ENCODE peak calls at places on chromosomes 16 and 17, in ten cellular contexts. J, T, F, L, M, U, D, R, O and C are unnamed samples.

GRCh38 chr16:65570261-65570660 is 448.4 kb upstream of the CDH11 start:
- DNase-seq in J (no peak), T (no peak), F (no peak), L (no peak), M (no peak), U (no peak), D (peak), R (no peak), O (no peak), C (no peak)

GRCh38 chr17:38338053-38338452 is 5.7 kb downstream of the GPR179 start:
- DNase-seq in J (no peak), T (no peak), F (no peak), L (no peak), M (no peak), U (no peak), D (no peak), R (no peak), O (no peak), C (no peak)

GRCh38 chr16:88993006-88993787 is 16.2 kb upstream of the CBFA2T3 start:
- DNase-seq in J (no peak), T (no peak), F (no peak), L (no peak), M (no peak), U (no peak), D (no peak), R (peak), O (no peak), C (no peak)

GRCh38 chr17:50350733-50351132 is 4.8 kb downstream of the XYLT2 start:
- DNase-seq in J (no peak), T (no peak), F (no peak), L (no peak), M (no peak), U (no peak), D (no peak), R (no peak), O (peak), C (peak)

GRCh38 chr16:10608687-10609409 is 28.4 kb upstream of the EMP2 start:
- DNase-seq in J (no peak), T (no peak), F (no peak), L (no peak), M (no peak), U (no peak), D (peak), R (no peak), O (no peak), C (no peak)

GRCh38 chr17:3723556-3724372 is at the start of gene HASPIN:
- DNase-seq in J (peak), T (peak), F (peak), L (peak), M (peak), U (peak), D (peak), R (peak), O (peak), C (peak)

GRCh38 chr17:77501101-77501566 is 360.4 kb downstream of the SEC14L1 start:
- DNase-seq in J (no peak), T (peak), F (peak), L (no peak), M (no peak), U (no peak), D (no peak), R (peak), O (peak), C (no peak)

GRCh38 chr17:4020096-4020495 is 55.9 kb upstream of the ATP2A3 start:
- DNase-seq in J (no peak), T (no peak), F (no peak), L (no peak), M (no peak), U (no peak), D (no peak), R (no peak), O (no peak), C (no peak)

GRCh38 chr16:6081320-6081976 is 983.9 kb upstream of the EEF2KMT start:
- DNase-seq in J (peak), T (peak), F (peak), L (no peak), M (no peak), U (no peak), D (no peak), R (peak), O (no peak), C (no peak)

GRCh38 chr17:7997186-7997585 is 5.2 kb upstream of the GUCY2D start:
- DNase-seq in J (no peak), T (peak), F (peak), L (no peak), M (no peak), U (peak), D (no peak), R (peak), O (peak), C (no peak)

GRCh38 chr17:65287040-65287439 is 149.9 kb downstream of the RGS9 start:
- DNase-seq in J (no peak), T (no peak), F (no peak), L (no peak), M (no peak), U (no peak), D (no peak), R (no peak), O (no peak), C (no peak)

GRCh38 chr16:46857261-46857962 is 26.4 kb upstream of the C16orf87 start:
- DNase-seq in J (no peak), T (peak), F (peak), L (no peak), M (peak), U (peak), D (peak), R (peak), O (no peak), C (no peak)

GRCh38 chr16:81556715-81557284 is 112.2 kb downstream of the CMIP start:
- DNase-seq in J (no peak), T (no peak), F (no peak), L (peak), M (no peak), U (no peak), D (peak), R (no peak), O (no peak), C (no peak)

GRCh38 chr16:65178151-65178550 is 56.3 kb upstream of the CDH11 start:
- DNase-seq in J (no peak), T (no peak), F (no peak), L (no peak), M (no peak), U (no peak), D (peak), R (no peak), O (no peak), C (no peak)

GRCh38 chr17:21249086-21249795 is 4.0 kb downstream of the NATD1 start:
- DNase-seq in J (no peak), T (no peak), F (no peak), L (no peak), M (no peak), U (no peak), D (no peak), R (no peak), O (no peak), C (no peak)

GRCh38 chr16:73879621-73880020 is 417.0 kb upstream of the PSMD7 start:
- DNase-seq in J (no peak), T (no peak), F (no peak), L (no peak), M (no peak), U (no peak), D (no peak), R (no peak), O (no peak), C (no peak)

GRCh38 chr17:57369509-57369945 is 113.2 kb downstream of the MSI2 start:
- DNase-seq in J (no peak), T (no peak), F (peak), L (no peak), M (peak), U (no peak), D (no peak), R (no peak), O (no peak), C (no peak)

GRCh38 chr17:75876190-75876937 is 2.0 kb downstream of the TRIM47 start:
- DNase-seq in J (no peak), T (peak), F (peak), L (peak), M (no peak), U (peak), D (no peak), R (peak), O (peak), C (peak)

GRCh38 chr16:27322858-27323780 is 9.3 kb downstream of the IL4R start:
- DNase-seq in J (no peak), T (no peak), F (no peak), L (peak), M (no peak), U (no peak), D (no peak), R (no peak), O (peak), C (no peak)

GRCh38 chr16:27624154-27625049 is 74.5 kb downstream of the KATNIP start:
- DNase-seq in J (no peak), T (no peak), F (no peak), L (no peak), M (no peak), U (no peak), D (no peak), R (no peak), O (no peak), C (no peak)

GRCh38 chr16:71885261-71885650 is 1.3 kb upstream of the ZNF821 start:
- DNase-seq in J (no peak), T (no peak), F (no peak), L (peak), M (no peak), U (no peak), D (no peak), R (no peak), O (no peak), C (no peak)

GRCh38 chr16:70529051-70529777 is 5.6 kb downstream of the SF3B3 start:
- DNase-seq in J (no peak), T (peak), F (no peak), L (no peak), M (no peak), U (peak), D (peak), R (no peak), O (no peak), C (no peak)

GRCh38 chr17:17189559-17189958 is 16.6 kb downstream of the PLD6 start:
- DNase-seq in J (no peak), T (no peak), F (no peak), L (no peak), M (no peak), U (no peak), D (no peak), R (no peak), O (no peak), C (no peak)

GRCh38 chr17:61323696-61324539 is 75.7 kb upstream of the TBX2 start:
- DNase-seq in J (no peak), T (no peak), F (no peak), L (no peak), M (no peak), U (no peak), D (no peak), R (no peak), O (no peak), C (no peak)

GRCh38 chr17:2776589-2777241 is 19.5 kb upstream of the RAP1GAP2 start:
- DNase-seq in J (peak), T (no peak), F (peak), L (no peak), M (no peak), U (no peak), D (no peak), R (peak), O (no peak), C (no peak)

GRCh38 chr17:37218849-37219248 is 156.9 kb upstream of the C17orf78 start:
- DNase-seq in J (no peak), T (no peak), F (no peak), L (no peak), M (no peak), U (no peak), D (no peak), R (no peak), O (no peak), C (no peak)

GRCh38 chr17:37219876-37220608 is 155.7 kb upstream of the C17orf78 start:
- DNase-seq in J (no peak), T (no peak), F (no peak), L (no peak), M (no peak), U (no peak), D (no peak), R (peak), O (no peak), C (no peak)

GRCh38 chr17:37221865-37222264 is 153.9 kb upstream of the C17orf78 start:
- DNase-seq in J (no peak), T (no peak), F (no peak), L (no peak), M (no peak), U (no peak), D (no peak), R (no peak), O (no peak), C (no peak)

GRCh38 chr17:37225458-37225857 is 150.3 kb upstream of the C17orf78 start:
- DNase-seq in J (no peak), T (no peak), F (no peak), L (no peak), M (no peak), U (no peak), D (no peak), R (peak), O (no peak), C (no peak)

GRCh38 chr17:37220609-37220953 is 155.2 kb upstream of the C17orf78 start:
- DNase-seq in J (no peak), T (peak), F (peak), L (no peak), M (no peak), U (peak), D (peak), R (peak), O (no peak), C (peak)
- TF ChIP-seq CTCF in J (peak), T (peak), F (no peak), L (no peak), M (peak), U (peak), D (peak), R (peak), O (no peak), C (peak)

GRCh38 chr16:3120435-3120834 is 8.0 kb downstream of the ZNF205 start:
- DNase-seq in J (no peak), T (no peak), F (no peak), L (no peak), M (no peak), U (no peak), D (no peak), R (no peak), O (no peak), C (no peak)

GRCh38 chr16:3127745-3128144 is 7.1 kb upstream of the ZNF213 start:
- DNase-seq in J (no peak), T (no peak), F (no peak), L (no peak), M (no peak), U (no peak), D (no peak), R (peak), O (no peak), C (no peak)

GRCh38 chr16:3121843-3122467 is 9.6 kb downstream of the ZNF205 start:
- DNase-seq in J (no peak), T (no peak), F (no peak), L (no peak), M (no peak), U (no peak), D (no peak), R (no peak), O (no peak), C (no peak)

GRCh38 chr16:3122926-3123570 is 10.7 kb downstream of the ZNF205 start:
- DNase-seq in J (no peak), T (no peak), F (no peak), L (no peak), M (no peak), U (no peak), D (no peak), R (no peak), O (no peak), C (no peak)

DNA sequence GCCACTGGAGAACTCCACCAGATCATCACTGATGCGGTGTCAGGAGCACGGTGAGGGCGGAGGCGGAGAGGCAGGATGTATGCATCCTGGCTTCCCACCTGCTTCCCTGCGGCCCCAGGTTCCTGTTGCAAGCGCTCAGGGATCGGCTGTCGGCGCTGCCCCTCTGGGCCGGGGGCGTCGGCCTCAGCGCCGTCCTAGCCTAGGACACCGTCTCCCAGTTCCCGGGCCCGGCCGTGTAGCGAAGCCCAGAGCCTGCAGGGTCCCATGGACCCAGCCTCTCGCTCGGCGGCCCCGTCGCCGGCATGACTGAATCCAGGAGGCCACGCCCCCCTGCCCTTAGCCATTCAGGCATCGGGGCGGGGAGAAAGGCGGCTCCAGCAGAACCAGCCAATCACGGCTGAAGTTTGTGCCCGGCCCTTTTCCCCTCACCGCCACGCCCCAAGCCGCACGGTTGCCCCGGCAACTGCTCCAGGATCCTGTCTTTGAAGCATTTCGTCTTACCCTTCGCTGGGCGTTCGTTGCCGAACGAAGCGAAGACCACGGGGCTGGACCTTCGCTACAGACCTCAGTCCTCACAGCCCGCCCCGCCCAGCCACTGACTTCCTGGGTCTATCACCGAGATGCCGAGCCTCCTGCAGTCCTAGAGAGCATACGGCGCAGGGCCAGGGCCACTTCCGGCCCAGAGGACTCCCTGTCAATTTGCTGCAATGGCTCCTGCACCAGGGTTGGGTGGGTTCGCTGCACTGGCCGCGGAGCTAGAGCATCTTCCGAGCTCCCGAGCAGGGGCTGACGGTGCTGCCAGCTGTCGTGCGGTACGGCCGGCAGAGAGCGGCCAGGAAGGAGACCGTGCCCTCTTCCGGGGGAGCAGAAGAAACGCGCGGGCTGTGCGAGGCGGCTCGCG is 10.6 kb upstream of the ZNF213 start:
- DNase-seq in J (peak), T (peak), F (peak), L (peak), M (peak), U (peak), D (peak), R (peak), O (peak), C (peak)
- TF ChIP-seq CTCF in J (peak), T (peak), F (peak), L (no peak), M (no peak), U (no peak), D (peak), R (peak), O (no peak), C (peak)

GRCh38 chr16:67393111-67393789 is at the start of gene TPPP3:
- DNase-seq in J (peak), T (no peak), F (peak), L (peak), M (no peak), U (no peak), D (peak), R (peak), O (peak), C (peak)
- TF ChIP-seq CTCF in J (peak), T (no peak), F (peak), L (peak), M (peak), U (no peak), D (peak), R (peak), O (peak), C (no peak)

GRCh38 chr16:31094424-31095120 is at the start of gene VKORC1:
- DNase-seq in J (peak), T (peak), F (peak), L (peak), M (peak), U (peak), D (peak), R (peak), O (peak), C (peak)
- TF ChIP-seq CTCF in J (no peak), T (no peak), F (no peak), L (no peak), M (no peak), U (no peak), D (no peak), R (no peak), O (no peak), C (no peak)

DNA sequence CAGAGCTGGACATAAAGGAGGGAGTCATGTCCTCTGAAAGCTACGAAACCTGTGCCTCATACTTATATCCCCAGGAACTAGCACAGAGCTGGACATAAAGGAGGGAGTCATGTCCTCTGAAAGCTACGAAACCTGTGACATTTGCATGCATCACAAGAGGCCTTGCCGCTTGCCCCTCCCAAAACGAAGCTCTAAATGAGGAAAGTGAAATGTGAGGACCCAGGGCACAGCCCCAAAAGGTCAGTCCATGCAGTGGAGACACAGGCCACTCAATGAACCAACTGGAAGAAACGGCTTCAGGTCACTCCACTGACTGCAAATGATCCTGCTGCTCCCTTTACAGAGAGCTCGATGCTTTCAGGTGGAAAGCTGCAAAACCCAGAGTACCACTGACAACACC is 38.3 kb downstream of the COG7 start:
- DNase-seq in J (no peak), T (no peak), F (no peak), L (no peak), M (no peak), U (no peak), D (no peak), R (no peak), O (no peak), C (no peak)
- TF ChIP-seq CTCF in J (no peak), T (no peak), F (no peak), L (no peak), M (no peak), U (no peak), D (no peak), R (no peak), O (no peak), C (no peak)

GRCh38 chr17:47973541-47973940 is 2.6 kb downstream of the CDK5RAP3 start:
- DNase-seq in J (no peak), T (no peak), F (no peak), L (no peak), M (no peak), U (no peak), D (no peak), R (no peak), O (no peak), C (no peak)
- TF ChIP-seq CTCF in J (no peak), T (no peak), F (no peak), L (no peak), M (no peak), U (no peak), D (no peak), R (no peak), O (no peak), C (no peak)

GRCh38 chr17:79925242-79925957 is 86.2 kb upstream of the CBX4 start:
- DNase-seq in J (no peak), T (no peak), F (no peak), L (peak), M (no peak), U (no peak), D (no peak), R (peak), O (no peak), C (no peak)

GRCh38 chr17:79926002-79926307 is 86.7 kb upstream of the CBX4 start:
- DNase-seq in J (no peak), T (no peak), F (no peak), L (no peak), M (no peak), U (no peak), D (no peak), R (no peak), O (no peak), C (no peak)

GRCh38 chr17:79922798-79923197 is 83.6 kb upstream of the CBX4 start:
- DNase-seq in J (no peak), T (no peak), F (no peak), L (no peak), M (no peak), U (no peak), D (no peak), R (no peak), O (no peak), C (no peak)

GRCh38 chr17:79924639-79924976 is 85.4 kb upstream of the CBX4 start:
- DNase-seq in J (no peak), T (no peak), F (no peak), L (no peak), M (no peak), U (no peak), D (no peak), R (no peak), O (no peak), C (no peak)

DNA sequence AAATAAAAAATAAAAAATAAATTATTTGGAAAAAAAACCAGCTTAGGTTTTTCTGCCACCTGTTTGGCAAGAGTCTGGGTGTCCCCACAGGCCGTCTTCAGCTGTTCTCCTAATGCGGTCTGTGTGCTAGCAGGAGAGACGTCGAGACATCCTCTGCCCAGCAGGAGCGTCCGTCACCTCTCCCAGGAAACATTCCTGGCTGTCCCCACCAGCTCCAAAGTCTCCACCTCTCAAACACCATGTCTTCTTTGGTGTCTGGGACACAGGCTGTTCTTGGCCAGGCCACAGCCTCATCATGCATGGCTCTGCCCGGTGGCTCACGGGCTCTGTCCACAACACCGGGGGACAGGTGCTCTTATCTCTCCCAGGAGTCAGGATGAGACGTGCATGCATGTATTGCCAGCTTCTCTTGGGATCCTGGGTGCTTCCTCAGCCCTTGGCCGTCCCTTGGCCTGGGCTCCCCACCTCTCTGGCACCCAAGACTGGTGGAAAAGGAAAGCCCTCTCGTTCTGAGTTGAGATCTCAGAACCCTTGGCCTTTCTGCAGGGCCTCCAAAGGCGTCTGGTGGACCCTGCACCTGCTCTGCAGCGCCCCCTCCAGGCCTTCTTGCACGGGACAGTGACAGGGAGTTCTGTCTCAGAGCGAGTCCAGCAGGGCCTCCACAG is 84.9 kb upstream of the CBX4 start:
- DNase-seq in J (peak), T (no peak), F (peak), L (no peak), M (no peak), U (peak), D (no peak), R (peak), O (no peak), C (peak)
- TF ChIP-seq CTCF in J (peak), T (peak), F (peak), L (peak), M (peak), U (peak), D (peak), R (peak), O (no peak), C (peak)